ENCODE peak calls at places on chromosomes 11 and 22, in eight cellular contexts. V, F, A, H, T, D, E and N are unnamed samples.
A peak's percentile ranks its signal among the peaks of the same experiment; 100 is the strongest.

GRCh38 chr11:9219115-9219514 is 46.0 kb downstream of the DENND5A start:
- DNase-seq in V (no peak), F (no peak), A (no peak), H (peak; percentile 97), T (no peak), D (no peak), E (no peak), N (peak; percentile 90)

GRCh38 chr11:1852885-1853284 is at the start of gene LSP1:
- DNase-seq in V (no peak), F (peak; percentile 94), A (no peak), H (no peak), T (no peak), D (peak; percentile 95), E (peak; percentile 80), N (no peak)

GRCh38 chr22:44026630-44027511 is 2.8 kb downstream of the PARVB start:
- DNase-seq in V (peak; percentile 93), F (peak; percentile 90), A (peak; percentile 88), H (no peak), T (no peak), D (peak; percentile 95), E (peak; percentile 87), N (peak; percentile 77)

GRCh38 chr11:110587972-110588371 is 124.3 kb downstream of the ARHGAP20 start:
- DNase-seq in V (no peak), F (no peak), A (no peak), H (no peak), T (no peak), D (no peak), E (no peak), N (peak; percentile 23)

GRCh38 chr11:79440451-79441158 is at the start of gene TENM4:
- DNase-seq in V (peak; percentile 51), F (peak; percentile 62), A (peak; percentile 82), H (peak; percentile 87), T (peak; percentile 83), D (peak; percentile 89), E (peak; percentile 35), N (peak; percentile 61)

GRCh38 chr11:36500315-36500721 is 9.8 kb downstream of the TRAF6 start:
- DNase-seq in V (peak; percentile 96), F (peak; percentile 52), A (peak; percentile 33), H (peak; percentile 89), T (peak; percentile 30), D (no peak), E (peak; percentile 16), N (peak; percentile 96)

GRCh38 chr11:70073881-70074371 is 4.2 kb upstream of the ANO1 start:
- DNase-seq in V (no peak), F (peak; percentile 79), A (no peak), H (peak; percentile 9), T (no peak), D (peak; percentile 56), E (no peak), N (peak; percentile 12)

GRCh38 chr22:41917906-41918791 is 3.3 kb upstream of the SHISA8 start:
- DNase-seq in V (peak; percentile 91), F (no peak), A (peak; percentile 81), H (peak; percentile 58), T (no peak), D (peak; percentile 88), E (peak; percentile 64), N (peak; percentile 68)

GRCh38 chr22:24404561-24405275 is 22.7 kb upstream of the ADORA2A start:
- DNase-seq in V (no peak), F (no peak), A (no peak), H (no peak), T (no peak), D (no peak), E (no peak), N (no peak)

GRCh38 chr11:111427471-111427912 is 48.4 kb upstream of the POU2AF1 start:
- DNase-seq in V (peak; percentile 86), F (no peak), A (no peak), H (no peak), T (no peak), D (no peak), E (no peak), N (no peak)

GRCh38 chr11:130071211-130071712 is 1.6 kb downstream of the APLP2 start:
- DNase-seq in V (no peak), F (no peak), A (no peak), H (peak; percentile 53), T (no peak), D (no peak), E (no peak), N (peak; percentile 29)

GRCh38 chr22:39997939-39998726 is 3.4 kb downstream of the FAM83F start:
- DNase-seq in V (no peak), F (no peak), A (no peak), H (no peak), T (peak; percentile 70), D (no peak), E (peak; percentile 79), N (peak; percentile 34)

GRCh38 chr22:41528132-41528766 is 16.0 kb downstream of the POLR3H start:
- DNase-seq in V (no peak), F (no peak), A (no peak), H (no peak), T (no peak), D (no peak), E (no peak), N (no peak)

GRCh38 chr11:8013833-8014232 is 26.7 kb downstream of the EIF3F start:
- DNase-seq in V (no peak), F (no peak), A (no peak), H (no peak), T (no peak), D (no peak), E (no peak), N (no peak)

GRCh38 chr11:125373426-125374391 is 122.4 kb downstream of the FEZ1 start:
- DNase-seq in V (peak; percentile 14), F (no peak), A (peak; percentile 70), H (no peak), T (no peak), D (peak; percentile 28), E (no peak), N (peak; percentile 50)

GRCh38 chr11:44727114-44727372 is 281 bp downstream of the TSPAN18 start:
- DNase-seq in V (no peak), F (peak; percentile 65), A (peak; percentile 33), H (no peak), T (no peak), D (peak; percentile 81), E (no peak), N (no peak)

GRCh38 chr11:44727373-44728084 is 767 bp downstream of the TSPAN18 start:
- DNase-seq in V (peak; percentile 93), F (peak; percentile 94), A (peak; percentile 90), H (peak; percentile 61), T (peak; percentile 94), D (peak; percentile 94), E (peak; percentile 78), N (peak; percentile 75)

GRCh38 chr11:44729065-44729464 is 2.3 kb downstream of the TSPAN18 start:
- DNase-seq in V (no peak), F (no peak), A (no peak), H (no peak), T (peak; percentile 73), D (no peak), E (no peak), N (no peak)

GRCh38 chr11:44728491-44728910 is 1.7 kb downstream of the TSPAN18 start:
- DNase-seq in V (no peak), F (no peak), A (no peak), H (no peak), T (peak; percentile 75), D (no peak), E (no peak), N (no peak)

GRCh38 chr11:44728085-44728410 is 1.3 kb downstream of the TSPAN18 start:
- DNase-seq in V (no peak), F (no peak), A (no peak), H (no peak), T (no peak), D (no peak), E (no peak), N (no peak)
- TF ChIP-seq CTCF in V (peak; percentile 44), F (no peak), A (peak; percentile 4), H (no peak), T (no peak), D (no peak), E (peak; percentile 11), N (no peak)

DNA sequence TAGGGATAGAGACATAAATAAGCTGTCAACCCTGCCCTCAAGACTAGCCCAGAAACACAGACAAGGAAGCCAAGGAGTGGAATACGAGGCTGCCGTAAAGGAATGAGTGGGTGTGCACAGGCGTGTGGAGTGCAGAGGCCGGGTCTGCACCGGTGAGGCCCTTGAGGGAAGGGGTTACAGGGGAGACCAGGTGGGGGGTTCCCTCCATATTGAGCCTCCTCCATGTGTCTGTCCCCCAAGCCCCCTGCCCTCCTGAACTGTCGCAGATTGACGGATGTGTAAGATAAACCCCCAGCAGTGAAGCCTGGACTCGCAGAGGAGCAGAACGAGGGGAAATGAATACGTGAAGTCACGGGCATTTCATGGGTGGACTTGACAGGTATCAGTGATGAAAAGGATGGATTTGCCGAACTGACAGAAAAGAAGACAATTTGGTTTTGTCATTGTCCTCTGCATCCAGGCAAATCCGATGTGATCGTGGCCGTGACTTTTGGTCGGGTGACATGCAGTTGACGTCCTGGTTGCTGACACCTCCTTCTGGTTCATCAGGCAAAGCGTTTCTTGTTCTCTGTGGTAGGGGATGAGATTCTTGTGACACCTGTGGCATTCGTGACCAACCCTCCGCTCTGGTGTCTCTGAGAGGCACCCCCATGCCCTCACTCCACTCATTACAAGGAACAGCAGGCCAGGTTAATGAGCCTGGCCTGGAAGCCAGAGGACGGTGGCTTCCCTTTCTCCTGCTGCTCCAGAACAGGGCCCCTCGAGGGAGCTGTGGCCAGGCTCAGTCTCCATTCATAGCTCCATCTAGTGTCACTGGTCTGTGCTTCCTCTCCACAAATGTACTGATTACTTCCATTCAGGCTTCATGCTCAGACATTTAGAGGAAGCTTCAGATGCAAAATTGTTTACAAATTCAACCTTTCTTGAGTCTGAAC is 223.1 kb upstream of the B3GAT1 start:
- DNase-seq in V (no peak), F (no peak), A (no peak), H (no peak), T (peak; percentile 54), D (peak; percentile 62), E (no peak), N (no peak)
- TF ChIP-seq CTCF in V (peak; percentile 16), F (no peak), A (no peak), H (no peak), T (peak; percentile 35), D (no peak), E (no peak), N (no peak)

GRCh38 chr11:30314625-30315024 is 8.3 kb upstream of the ARL14EP start:
- DNase-seq in V (peak; percentile 39), F (no peak), A (no peak), H (peak; percentile 35), T (no peak), D (no peak), E (no peak), N (peak; percentile 30)
- TF ChIP-seq CTCF in V (peak; percentile 79), F (peak; percentile 47), A (peak; percentile 40), H (peak; percentile 61), T (peak; percentile 61), D (no peak), E (no peak), N (peak; percentile 58)

DNA sequence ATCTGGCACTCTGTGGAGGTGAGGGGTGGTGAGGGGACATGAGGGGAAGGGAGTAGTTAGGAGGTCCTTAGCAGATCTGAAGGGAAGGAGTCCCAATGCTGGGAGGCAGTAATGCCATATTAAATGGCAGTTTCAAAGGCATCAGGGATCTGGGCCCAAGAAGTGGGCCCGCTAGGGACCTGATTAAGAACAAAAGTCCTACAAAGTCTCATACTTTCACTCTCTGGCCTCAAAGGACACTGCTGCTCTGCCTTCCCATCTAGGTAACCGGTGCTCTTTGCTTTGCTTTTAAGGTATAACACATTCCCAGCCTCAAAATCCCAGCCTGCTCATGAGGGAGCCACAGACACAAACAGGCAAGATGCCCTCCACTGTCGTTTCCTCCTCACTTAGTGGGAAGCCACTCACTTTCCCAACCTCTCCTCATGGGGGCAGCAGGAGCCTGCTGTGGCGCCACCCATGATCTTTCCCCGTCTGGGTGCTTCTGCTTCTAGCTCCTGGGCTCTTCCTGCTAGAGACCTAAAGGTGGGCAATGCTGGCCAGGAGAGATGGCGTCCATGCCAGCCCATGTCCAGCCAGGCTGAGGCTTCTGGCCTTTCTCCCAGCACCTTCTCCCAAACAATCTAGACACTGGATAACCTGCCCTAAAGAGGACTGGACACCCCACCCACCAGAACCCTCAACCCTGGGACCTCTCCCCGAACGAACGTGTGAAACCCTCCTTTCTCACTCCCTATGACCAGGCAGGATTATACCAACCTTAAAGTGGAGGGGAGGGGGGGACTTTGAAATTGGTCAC is 68.3 kb downstream of the PLEKHA7 start:
- DNase-seq in V (peak; percentile 53), F (peak; percentile 67), A (peak; percentile 63), H (peak; percentile 31), T (peak; percentile 59), D (peak; percentile 81), E (peak; percentile 76), N (peak; percentile 67)
- TF ChIP-seq CTCF in V (peak; percentile 68), F (peak; percentile 84), A (peak; percentile 71), H (peak; percentile 61), T (peak; percentile 57), D (peak; percentile 57), E (peak; percentile 66), N (peak; percentile 84)